ENCODE peak calls at places on chromosomes 4 and X, in eight cellular contexts. One of them, this sample, is unnamed.

GRCh38 chr4:41883988-41884737 is 51.1 kb upstream of the TMEM33 start:
- DNase-seq in thoracic aorta: no peak
- DNase-seq in NCI-H2227 treated with DMSO at 0.1 percent for 48 hours: no peak
- DNase-seq in anterior cingulate cortex: no peak
- DNase-seq in activated T-cell treated with anti-CD3 and anti-CD28 coated beads, Interleukin-2, amount 50 U/mL, for 4 hours: no peak
- DNase-seq in COR-L47: no peak
- DNase-seq in testis: no peak
- DNase-seq in MV-4-11: no peak
- DNase-seq in this sample: no peak

GRCh38 chrX:1390621-1391369 is 1.1 kb downstream of the SLC25A6 start:
- DNase-seq in anterior cingulate cortex: no peak
- DNase-seq in testis: peak; percentile 32
- DNase-seq in COR-L47: no peak
- DNase-seq in MV-4-11: no peak
- DNase-seq in activated T-cell treated with anti-CD3 and anti-CD28 coated beads, Interleukin-2, amount 50 U/mL, for 4 hours: no peak
- DNase-seq in NCI-H2227 treated with DMSO at 0.1 percent for 48 hours: no peak
- DNase-seq in thoracic aorta: no peak
- DNase-seq in this sample: no peak

GRCh38 chr4:76426272-76426671 is 5.3 kb upstream of the CCDC158 start:
- DNase-seq in MV-4-11: no peak
- DNase-seq in testis: no peak
- DNase-seq in NCI-H2227 treated with DMSO at 0.1 percent for 48 hours: no peak
- DNase-seq in activated T-cell treated with anti-CD3 and anti-CD28 coated beads, Interleukin-2, amount 50 U/mL, for 4 hours: no peak
- DNase-seq in anterior cingulate cortex: no peak
- DNase-seq in thoracic aorta: no peak
- DNase-seq in COR-L47: no peak
- DNase-seq in this sample: no peak

GRCh38 chrX:148609766-148610698 is 109.6 kb downstream of the AFF2 start:
- DNase-seq in NCI-H2227 treated with DMSO at 0.1 percent for 48 hours: no peak
- DNase-seq in thoracic aorta: no peak
- DNase-seq in testis: no peak
- DNase-seq in MV-4-11: peak; percentile 57
- DNase-seq in anterior cingulate cortex: no peak
- DNase-seq in activated T-cell treated with anti-CD3 and anti-CD28 coated beads, Interleukin-2, amount 50 U/mL, for 4 hours: no peak
- DNase-seq in COR-L47: no peak
- DNase-seq in this sample: peak; percentile 2

GRCh38 chr4:90078440-90078839 is 48.8 kb upstream of the CCSER1 start:
- DNase-seq in MV-4-11: no peak
- DNase-seq in activated T-cell treated with anti-CD3 and anti-CD28 coated beads, Interleukin-2, amount 50 U/mL, for 4 hours: no peak
- DNase-seq in NCI-H2227 treated with DMSO at 0.1 percent for 48 hours: no peak
- DNase-seq in COR-L47: no peak
- DNase-seq in thoracic aorta: no peak
- DNase-seq in anterior cingulate cortex: no peak
- DNase-seq in testis: no peak
- DNase-seq in this sample: peak; percentile 29

GRCh38 chr4:175542787-175543186 is 269.3 kb downstream of the GPM6A start:
- DNase-seq in thoracic aorta: no peak
- DNase-seq in anterior cingulate cortex: no peak
- DNase-seq in activated T-cell treated with anti-CD3 and anti-CD28 coated beads, Interleukin-2, amount 50 U/mL, for 4 hours: no peak
- DNase-seq in NCI-H2227 treated with DMSO at 0.1 percent for 48 hours: no peak
- DNase-seq in MV-4-11: no peak
- DNase-seq in COR-L47: peak; percentile 91
- DNase-seq in testis: no peak
- DNase-seq in this sample: no peak

GRCh38 chrX:8657883-8658282 is 74.1 kb downstream of the ANOS1 start:
- DNase-seq in anterior cingulate cortex: no peak
- DNase-seq in thoracic aorta: no peak
- DNase-seq in COR-L47: no peak
- DNase-seq in NCI-H2227 treated with DMSO at 0.1 percent for 48 hours: no peak
- DNase-seq in activated T-cell treated with anti-CD3 and anti-CD28 coated beads, Interleukin-2, amount 50 U/mL, for 4 hours: no peak
- DNase-seq in testis: peak; percentile 40
- DNase-seq in MV-4-11: peak; percentile 66
- DNase-seq in this sample: no peak

GRCh38 chr4:139898293-139898692 is 232.7 kb downstream of the MGST2 start:
- DNase-seq in testis: no peak
- DNase-seq in activated T-cell treated with anti-CD3 and anti-CD28 coated beads, Interleukin-2, amount 50 U/mL, for 4 hours: no peak
- DNase-seq in NCI-H2227 treated with DMSO at 0.1 percent for 48 hours: no peak
- DNase-seq in COR-L47: no peak
- DNase-seq in anterior cingulate cortex: no peak
- DNase-seq in MV-4-11: no peak
- DNase-seq in thoracic aorta: no peak
- DNase-seq in this sample: peak; percentile 82

GRCh38 chr4:183875251-183875825 is 29.8 kb upstream of the STOX2 start:
- DNase-seq in testis: no peak
- DNase-seq in activated T-cell treated with anti-CD3 and anti-CD28 coated beads, Interleukin-2, amount 50 U/mL, for 4 hours: no peak
- DNase-seq in COR-L47: no peak
- DNase-seq in thoracic aorta: no peak
- DNase-seq in anterior cingulate cortex: no peak
- DNase-seq in NCI-H2227 treated with DMSO at 0.1 percent for 48 hours: no peak
- DNase-seq in MV-4-11: peak; percentile 56
- DNase-seq in this sample: peak; percentile 62

GRCh38 chrX:46381630-46382029 is 163.6 kb downstream of the ZNF674 start:
- DNase-seq in COR-L47: no peak
- DNase-seq in activated T-cell treated with anti-CD3 and anti-CD28 coated beads, Interleukin-2, amount 50 U/mL, for 4 hours: peak; percentile 16
- DNase-seq in testis: peak; percentile 16
- DNase-seq in thoracic aorta: no peak
- DNase-seq in anterior cingulate cortex: no peak
- DNase-seq in NCI-H2227 treated with DMSO at 0.1 percent for 48 hours: no peak
- DNase-seq in MV-4-11: peak; percentile 8
- DNase-seq in this sample: peak; percentile 51

GRCh38 chr4:82696117-82696516 is 102.5 kb downstream of the SCD5 start:
- DNase-seq in thoracic aorta: no peak
- DNase-seq in MV-4-11: no peak
- DNase-seq in activated T-cell treated with anti-CD3 and anti-CD28 coated beads, Interleukin-2, amount 50 U/mL, for 4 hours: no peak
- DNase-seq in COR-L47: no peak
- DNase-seq in testis: peak; percentile 90
- DNase-seq in NCI-H2227 treated with DMSO at 0.1 percent for 48 hours: no peak
- DNase-seq in anterior cingulate cortex: no peak
- DNase-seq in this sample: no peak

GRCh38 chr4:41957634-41958033 is 22.4 kb downstream of the TMEM33 start:
- DNase-seq in NCI-H2227 treated with DMSO at 0.1 percent for 48 hours: no peak
- DNase-seq in MV-4-11: peak; percentile 6
- DNase-seq in thoracic aorta: no peak
- DNase-seq in testis: no peak
- DNase-seq in anterior cingulate cortex: no peak
- DNase-seq in activated T-cell treated with anti-CD3 and anti-CD28 coated beads, Interleukin-2, amount 50 U/mL, for 4 hours: no peak
- DNase-seq in COR-L47: peak; percentile 21
- DNase-seq in this sample: peak; percentile 66

GRCh38 chrX:53190363-53190960 is 34.5 kb downstream of the KDM5C start:
- DNase-seq in MV-4-11: no peak
- DNase-seq in thoracic aorta: no peak
- DNase-seq in testis: no peak
- DNase-seq in activated T-cell treated with anti-CD3 and anti-CD28 coated beads, Interleukin-2, amount 50 U/mL, for 4 hours: no peak
- DNase-seq in COR-L47: no peak
- DNase-seq in NCI-H2227 treated with DMSO at 0.1 percent for 48 hours: no peak
- DNase-seq in anterior cingulate cortex: no peak
- DNase-seq in this sample: peak; percentile 51

GRCh38 chr4:87118826-87119225 is 101.6 kb downstream of the KLHL8 start:
- DNase-seq in NCI-H2227 treated with DMSO at 0.1 percent for 48 hours: peak; percentile 5
- DNase-seq in COR-L47: no peak
- DNase-seq in MV-4-11: no peak
- DNase-seq in activated T-cell treated with anti-CD3 and anti-CD28 coated beads, Interleukin-2, amount 50 U/mL, for 4 hours: no peak
- DNase-seq in testis: no peak
- DNase-seq in thoracic aorta: no peak
- DNase-seq in anterior cingulate cortex: no peak
- DNase-seq in this sample: peak; percentile 88

GRCh38 chr4:5893013-5893580 is at the start of gene CRMP1:
- DNase-seq in anterior cingulate cortex: peak; percentile 69
- DNase-seq in MV-4-11: no peak
- DNase-seq in activated T-cell treated with anti-CD3 and anti-CD28 coated beads, Interleukin-2, amount 50 U/mL, for 4 hours: no peak
- DNase-seq in COR-L47: peak; percentile 81
- DNase-seq in testis: peak; percentile 46
- DNase-seq in NCI-H2227 treated with DMSO at 0.1 percent for 48 hours: peak; percentile 78
- DNase-seq in thoracic aorta: no peak
- DNase-seq in this sample: no peak

GRCh38 chrX:44012484-44013096 is 39.4 kb upstream of the NDP start:
- DNase-seq in thoracic aorta: peak; percentile 7
- DNase-seq in COR-L47: no peak
- DNase-seq in MV-4-11: peak; percentile 95
- DNase-seq in anterior cingulate cortex: no peak
- DNase-seq in NCI-H2227 treated with DMSO at 0.1 percent for 48 hours: no peak
- DNase-seq in testis: peak; percentile 16
- DNase-seq in activated T-cell treated with anti-CD3 and anti-CD28 coated beads, Interleukin-2, amount 50 U/mL, for 4 hours: peak; percentile 10
- DNase-seq in this sample: peak; percentile 75

GRCh38 chr4:128757712-128758111 is 51.8 kb upstream of the JADE1 start:
- DNase-seq in activated T-cell treated with anti-CD3 and anti-CD28 coated beads, Interleukin-2, amount 50 U/mL, for 4 hours: no peak
- DNase-seq in thoracic aorta: no peak
- DNase-seq in testis: no peak
- DNase-seq in anterior cingulate cortex: no peak
- DNase-seq in COR-L47: no peak
- DNase-seq in NCI-H2227 treated with DMSO at 0.1 percent for 48 hours: no peak
- DNase-seq in MV-4-11: no peak
- DNase-seq in this sample: peak; percentile 23

GRCh38 chrX:1526565-1526964 is 10.4 kb downstream of the P2RY8 start:
- DNase-seq in thoracic aorta: no peak
- DNase-seq in MV-4-11: no peak
- DNase-seq in testis: no peak
- DNase-seq in COR-L47: no peak
- DNase-seq in activated T-cell treated with anti-CD3 and anti-CD28 coated beads, Interleukin-2, amount 50 U/mL, for 4 hours: no peak
- DNase-seq in anterior cingulate cortex: no peak
- DNase-seq in NCI-H2227 treated with DMSO at 0.1 percent for 48 hours: no peak
- DNase-seq in this sample: no peak

GRCh38 chrX:31653395-31653794 is 581.6 kb upstream of the FTHL17 start:
- DNase-seq in thoracic aorta: no peak
- DNase-seq in MV-4-11: peak; percentile 48
- DNase-seq in testis: no peak
- DNase-seq in activated T-cell treated with anti-CD3 and anti-CD28 coated beads, Interleukin-2, amount 50 U/mL, for 4 hours: no peak
- DNase-seq in anterior cingulate cortex: no peak
- DNase-seq in COR-L47: no peak
- DNase-seq in NCI-H2227 treated with DMSO at 0.1 percent for 48 hours: no peak
- DNase-seq in this sample: no peak

GRCh38 chrX:154373340-154374306 is 811 bp downstream of the FLNA start:
- DNase-seq in testis: peak; percentile 76
- DNase-seq in activated T-cell treated with anti-CD3 and anti-CD28 coated beads, Interleukin-2, amount 50 U/mL, for 4 hours: no peak
- DNase-seq in thoracic aorta: no peak
- DNase-seq in anterior cingulate cortex: peak; percentile 65
- DNase-seq in NCI-H2227 treated with DMSO at 0.1 percent for 48 hours: peak; percentile 45
- DNase-seq in MV-4-11: peak; percentile 22
- DNase-seq in COR-L47: peak; percentile 42
- DNase-seq in this sample: no peak

GRCh38 chrX:16559206-16559619 is 90.7 kb upstream of the S100G start:
- DNase-seq in testis: peak; percentile 19
- DNase-seq in COR-L47: no peak
- DNase-seq in NCI-H2227 treated with DMSO at 0.1 percent for 48 hours: no peak
- DNase-seq in MV-4-11: no peak
- DNase-seq in thoracic aorta: no peak
- DNase-seq in activated T-cell treated with anti-CD3 and anti-CD28 coated beads, Interleukin-2, amount 50 U/mL, for 4 hours: no peak
- DNase-seq in anterior cingulate cortex: no peak
- DNase-seq in this sample: no peak

GRCh38 chrX:150897371-150898319 is 823 bp downstream of the CD99L2 start:
- DNase-seq in testis: peak; percentile 40
- DNase-seq in activated T-cell treated with anti-CD3 and anti-CD28 coated beads, Interleukin-2, amount 50 U/mL, for 4 hours: peak; percentile 29
- DNase-seq in anterior cingulate cortex: peak; percentile 30
- DNase-seq in COR-L47: peak; percentile 44
- DNase-seq in MV-4-11: peak; percentile 2
- DNase-seq in NCI-H2227 treated with DMSO at 0.1 percent for 48 hours: peak; percentile 47
- DNase-seq in thoracic aorta: no peak
- DNase-seq in this sample: peak; percentile 21

GRCh38 chrX:110359273-110359672 is 625 bp downstream of the RTL9 start:
- DNase-seq in NCI-H2227 treated with DMSO at 0.1 percent for 48 hours: no peak
- DNase-seq in COR-L47: no peak
- DNase-seq in thoracic aorta: no peak
- DNase-seq in anterior cingulate cortex: no peak
- DNase-seq in MV-4-11: no peak
- DNase-seq in activated T-cell treated with anti-CD3 and anti-CD28 coated beads, Interleukin-2, amount 50 U/mL, for 4 hours: no peak
- DNase-seq in testis: no peak
- DNase-seq in this sample: no peak

GRCh38 chr4:176287546-176287945 is 18.5 kb upstream of the ASB5 start:
- DNase-seq in COR-L47: no peak
- DNase-seq in testis: no peak
- DNase-seq in thoracic aorta: no peak
- DNase-seq in MV-4-11: no peak
- DNase-seq in activated T-cell treated with anti-CD3 and anti-CD28 coated beads, Interleukin-2, amount 50 U/mL, for 4 hours: no peak
- DNase-seq in NCI-H2227 treated with DMSO at 0.1 percent for 48 hours: no peak
- DNase-seq in anterior cingulate cortex: no peak
- DNase-seq in this sample: no peak

GRCh38 chr4:3531306-3531886 is 826 bp downstream of the LRPAP1 start:
- DNase-seq in thoracic aorta: no peak
- DNase-seq in activated T-cell treated with anti-CD3 and anti-CD28 coated beads, Interleukin-2, amount 50 U/mL, for 4 hours: no peak
- DNase-seq in testis: no peak
- DNase-seq in anterior cingulate cortex: no peak
- DNase-seq in COR-L47: no peak
- DNase-seq in MV-4-11: no peak
- DNase-seq in NCI-H2227 treated with DMSO at 0.1 percent for 48 hours: no peak
- DNase-seq in this sample: no peak

GRCh38 chr4:123444298-123444731 is 47.7 kb downstream of the SPRY1 start:
- DNase-seq in MV-4-11: peak; percentile 74
- DNase-seq in thoracic aorta: no peak
- DNase-seq in COR-L47: no peak
- DNase-seq in activated T-cell treated with anti-CD3 and anti-CD28 coated beads, Interleukin-2, amount 50 U/mL, for 4 hours: no peak
- DNase-seq in testis: peak; percentile 79
- DNase-seq in NCI-H2227 treated with DMSO at 0.1 percent for 48 hours: peak; percentile 42
- DNase-seq in anterior cingulate cortex: no peak
- DNase-seq in this sample: peak; percentile 95

GRCh38 chrX:45351478-45351877 is 150.8 kb upstream of the DIPK2B start:
- DNase-seq in anterior cingulate cortex: no peak
- DNase-seq in COR-L47: no peak
- DNase-seq in activated T-cell treated with anti-CD3 and anti-CD28 coated beads, Interleukin-2, amount 50 U/mL, for 4 hours: no peak
- DNase-seq in NCI-H2227 treated with DMSO at 0.1 percent for 48 hours: no peak
- DNase-seq in MV-4-11: no peak
- DNase-seq in testis: no peak
- DNase-seq in thoracic aorta: no peak
- DNase-seq in this sample: no peak

GRCh38 chr4:183335369-183335940 is 13.2 kb upstream of the CLDN24 start:
- DNase-seq in NCI-H2227 treated with DMSO at 0.1 percent for 48 hours: no peak
- DNase-seq in COR-L47: no peak
- DNase-seq in MV-4-11: peak; percentile 65
- DNase-seq in activated T-cell treated with anti-CD3 and anti-CD28 coated beads, Interleukin-2, amount 50 U/mL, for 4 hours: no peak
- DNase-seq in thoracic aorta: no peak
- DNase-seq in anterior cingulate cortex: no peak
- DNase-seq in testis: no peak
- DNase-seq in this sample: peak; percentile 50

GRCh38 chr4:27692098-27692679 is 831.5 kb downstream of the STIM2 start:
- DNase-seq in MV-4-11: peak; percentile 56
- DNase-seq in activated T-cell treated with anti-CD3 and anti-CD28 coated beads, Interleukin-2, amount 50 U/mL, for 4 hours: no peak
- DNase-seq in COR-L47: peak; percentile 33
- DNase-seq in NCI-H2227 treated with DMSO at 0.1 percent for 48 hours: no peak
- DNase-seq in thoracic aorta: no peak
- DNase-seq in testis: peak; percentile 30
- DNase-seq in anterior cingulate cortex: no peak
- DNase-seq in this sample: peak; percentile 80

GRCh38 chr4:149264093-149264733 is 551.4 kb downstream of the IQCM start:
- DNase-seq in MV-4-11: no peak
- DNase-seq in thoracic aorta: no peak
- DNase-seq in NCI-H2227 treated with DMSO at 0.1 percent for 48 hours: no peak
- DNase-seq in COR-L47: peak; percentile 54
- DNase-seq in anterior cingulate cortex: no peak
- DNase-seq in testis: peak; percentile 58
- DNase-seq in activated T-cell treated with anti-CD3 and anti-CD28 coated beads, Interleukin-2, amount 50 U/mL, for 4 hours: no peak
- DNase-seq in this sample: peak; percentile 87

GRCh38 chr4:102580463-102580842 is 79.3 kb downstream of the NFKB1 start:
- DNase-seq in activated T-cell treated with anti-CD3 and anti-CD28 coated beads, Interleukin-2, amount 50 U/mL, for 4 hours: no peak
- DNase-seq in thoracic aorta: no peak
- DNase-seq in COR-L47: no peak
- DNase-seq in MV-4-11: no peak
- DNase-seq in NCI-H2227 treated with DMSO at 0.1 percent for 48 hours: no peak
- DNase-seq in testis: no peak
- DNase-seq in anterior cingulate cortex: no peak
- DNase-seq in this sample: no peak

GRCh38 chrX:52574416-52575275 is 57.8 kb upstream of the XAGE1B start:
- DNase-seq in MV-4-11: peak; percentile 23
- DNase-seq in testis: peak; percentile 43
- DNase-seq in anterior cingulate cortex: no peak
- DNase-seq in NCI-H2227 treated with DMSO at 0.1 percent for 48 hours: peak; percentile 68
- DNase-seq in thoracic aorta: no peak
- DNase-seq in activated T-cell treated with anti-CD3 and anti-CD28 coated beads, Interleukin-2, amount 50 U/mL, for 4 hours: no peak
- DNase-seq in COR-L47: peak; percentile 24
- DNase-seq in this sample: peak; percentile 59

GRCh38 chrX:2902841-2903240 is 26.3 kb downstream of the ARSD start:
- DNase-seq in NCI-H2227 treated with DMSO at 0.1 percent for 48 hours: no peak
- DNase-seq in anterior cingulate cortex: no peak
- DNase-seq in thoracic aorta: no peak
- DNase-seq in activated T-cell treated with anti-CD3 and anti-CD28 coated beads, Interleukin-2, amount 50 U/mL, for 4 hours: no peak
- DNase-seq in MV-4-11: no peak
- DNase-seq in COR-L47: no peak
- DNase-seq in testis: no peak
- DNase-seq in this sample: no peak

GRCh38 chr4:1033840-1034551 is 22.6 kb downstream of the FGFRL1 start:
- DNase-seq in COR-L47: no peak
- DNase-seq in testis: peak; percentile 49
- DNase-seq in MV-4-11: no peak
- DNase-seq in anterior cingulate cortex: peak; percentile 43
- DNase-seq in NCI-H2227 treated with DMSO at 0.1 percent for 48 hours: no peak
- DNase-seq in thoracic aorta: no peak
- DNase-seq in activated T-cell treated with anti-CD3 and anti-CD28 coated beads, Interleukin-2, amount 50 U/mL, for 4 hours: no peak
- DNase-seq in this sample: no peak

This sample was measured in OCI-M1.